ENCODE peak calls at places on chromosome 18, in eight cellular contexts. L is HepG2, P is HCT116, O is GM23338, S is GM12878, H is HL-60, X is K562, E is SK-N-SH. M is an unnamed sample.

GRCh38 chr18:744824-745597 is 32.6 kb upstream of the ENOSF1 start:
- DNase-seq in L (no peak), P (no peak), O (no peak), S (no peak), H (no peak), X (no peak), E (no peak), M (no peak)

GRCh38 chr18:28124239-28125029 is 52.5 kb downstream of the CDH2 start:
- DNase-seq in L (no peak), P (no peak), O (no peak), S (no peak), H (no peak), X (no peak), E (no peak), M (no peak)

GRCh38 chr18:30280861-30281470 is 761.6 kb downstream of the DSC3 start:
- DNase-seq in L (peak), P (peak), O (peak), S (no peak), H (peak), X (peak), E (peak), M (peak)

GRCh38 chr18:7878265-7879173 is 311.4 kb downstream of the PTPRM start:
- DNase-seq in L (peak), P (no peak), O (peak), S (no peak), H (no peak), X (no peak), E (no peak), M (no peak)

GRCh38 chr18:33720133-33720532 is 142.1 kb downstream of the ASXL3 start:
- DNase-seq in L (no peak), P (no peak), O (no peak), S (no peak), H (no peak), X (no peak), E (no peak), M (peak)

GRCh38 chr18:58820251-58820650 is 44.4 kb upstream of the ZNF532 start:
- DNase-seq in L (no peak), P (no peak), O (no peak), S (no peak), H (no peak), X (no peak), E (no peak), M (no peak)

GRCh38 chr18:75581336-75582121 is 154.0 kb upstream of the SMIM21 start:
- DNase-seq in L (no peak), P (no peak), O (peak), S (no peak), H (no peak), X (no peak), E (no peak), M (no peak)

GRCh38 chr18:38698108-38698507 is 1132.5 kb upstream of the CELF4 start:
- DNase-seq in L (no peak), P (no peak), O (peak), S (no peak), H (no peak), X (no peak), E (no peak), M (no peak)

GRCh38 chr18:3782901-3783300 is 332.9 kb downstream of the TGIF1 start:
- DNase-seq in L (no peak), P (no peak), O (no peak), S (no peak), H (no peak), X (no peak), E (no peak), M (no peak)

GRCh38 chr18:389658-390357 is 110.7 kb downstream of the COLEC12 start:
- DNase-seq in L (no peak), P (no peak), O (peak), S (peak), H (peak), X (no peak), E (no peak), M (no peak)

GRCh38 chr18:9740076-9740475 is 32.0 kb downstream of the RAB31 start:
- DNase-seq in L (no peak), P (no peak), O (no peak), S (no peak), H (no peak), X (no peak), E (no peak), M (no peak)

GRCh38 chr18:3217930-3218647 is 1.7 kb downstream of the MYOM1 start:
- DNase-seq in L (peak), P (no peak), O (peak), S (no peak), H (no peak), X (peak), E (no peak), M (no peak)

GRCh38 chr18:63994783-63995399 is 25.0 kb downstream of the SERPINB8 start:
- DNase-seq in L (peak), P (peak), O (peak), S (no peak), H (peak), X (peak), E (peak), M (no peak)

GRCh38 chr18:31040982-31041345 is 1.6 kb downstream of the DSC3 start:
- DNase-seq in L (no peak), P (no peak), O (peak), S (no peak), H (no peak), X (no peak), E (peak), M (no peak)

GRCh38 chr18:77140439-77141109 is 8.0 kb upstream of the MBP start:
- DNase-seq in L (no peak), P (no peak), O (no peak), S (no peak), H (no peak), X (no peak), E (no peak), M (no peak)

GRCh38 chr18:58618822-58619553 is 9.9 kb downstream of the ALPK2 start:
- DNase-seq in L (no peak), P (no peak), O (peak), S (no peak), H (no peak), X (no peak), E (no peak), M (no peak)

GRCh38 chr18:58135170-58135569 is 91.1 kb downstream of the NEDD4L start:
- DNase-seq in L (peak), P (no peak), O (no peak), S (peak), H (no peak), X (no peak), E (no peak), M (no peak)

GRCh38 chr18:44729631-44730101 is 49.0 kb downstream of the SETBP1 start:
- DNase-seq in L (no peak), P (no peak), O (no peak), S (no peak), H (no peak), X (no peak), E (no peak), M (no peak)

GRCh38 chr18:6396276-6396675 is 18.4 kb downstream of the L3MBTL4 start:
- DNase-seq in L (no peak), P (no peak), O (no peak), S (no peak), H (no peak), X (no peak), E (no peak), M (no peak)

GRCh38 chr18:2894131-2894840 is 47.5 kb downstream of the EMILIN2 start:
- DNase-seq in L (peak), P (no peak), O (no peak), S (no peak), H (no peak), X (peak), E (no peak), M (no peak)

GRCh38 chr18:46152808-46153617 is 48.8 kb downstream of the HAUS1 start:
- DNase-seq in L (no peak), P (no peak), O (peak), S (no peak), H (no peak), X (peak), E (peak), M (peak)

GRCh38 chr18:45755936-45756335 is 32.0 kb downstream of the SLC14A1 start:
- DNase-seq in L (no peak), P (no peak), O (no peak), S (no peak), H (no peak), X (no peak), E (no peak), M (no peak)

GRCh38 chr18:50866765-50867164 is 12.2 kb upstream of the ME2 start:
- DNase-seq in L (no peak), P (no peak), O (no peak), S (no peak), H (no peak), X (no peak), E (no peak), M (no peak)

GRCh38 chr18:65938592-65939372 is 188.0 kb downstream of the CDH7 start:
- DNase-seq in L (peak), P (peak), O (peak), S (peak), H (peak), X (no peak), E (peak), M (no peak)

DNA sequence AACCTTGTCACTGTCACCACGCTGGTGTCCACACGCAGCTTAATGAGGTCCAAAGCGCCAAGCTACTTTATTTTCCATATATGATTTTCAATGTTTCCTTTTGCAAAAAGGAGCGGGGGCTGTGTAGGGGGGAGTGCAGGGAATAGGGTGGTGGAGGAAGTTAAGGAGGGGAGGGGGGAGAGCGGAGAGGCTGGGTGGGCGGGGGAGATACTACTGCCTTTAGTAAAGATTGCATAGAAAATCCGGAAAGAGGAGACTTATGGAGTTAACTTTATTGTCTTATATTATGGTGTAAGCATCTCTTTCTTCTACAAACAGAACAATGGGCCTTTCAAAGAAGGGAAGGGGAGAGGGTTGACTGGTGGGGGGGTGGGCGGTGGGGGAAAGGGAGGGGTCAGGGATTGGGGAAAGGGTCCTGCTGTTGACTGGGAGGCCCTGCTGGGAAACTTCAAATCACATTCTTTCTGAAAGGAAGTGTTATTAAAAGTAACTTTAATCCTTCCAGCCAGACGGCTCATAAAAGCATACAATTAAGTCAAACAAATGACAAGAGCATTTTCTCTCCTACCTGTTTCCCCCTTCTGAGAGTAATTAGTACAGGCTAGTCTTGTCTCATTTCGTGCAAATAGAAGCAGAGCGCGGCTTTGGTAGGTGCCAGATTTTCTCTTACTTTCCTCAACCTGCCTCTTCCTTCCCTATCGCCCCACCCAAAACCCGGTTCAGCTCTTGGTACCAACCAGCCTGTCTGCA is 2112.8 kb upstream of the PIK3C3 start:
- DNase-seq in L (no peak), P (no peak), O (peak), S (no peak), H (no peak), X (no peak), E (peak), M (no peak)
- H3K4me3 ChIP-seq in L (peak), P (peak), O (peak), S (no peak), H (no peak), X (no peak), E (peak), M (peak)

GRCh38 chr18:79394438-79395307 is 1.1 kb upstream of the NFATC1 start:
- DNase-seq in L (no peak), P (no peak), O (no peak), S (no peak), H (no peak), X (no peak), E (no peak), M (no peak)

GRCh38 chr18:79397288-79397829 is 1.6 kb downstream of the NFATC1 start:
- DNase-seq in L (no peak), P (no peak), O (no peak), S (no peak), H (no peak), X (no peak), E (no peak), M (no peak)

GRCh38 chr18:79395308-79395640 is 456 bp upstream of the NFATC1 start:
- DNase-seq in L (no peak), P (no peak), O (no peak), S (no peak), H (no peak), X (no peak), E (no peak), M (no peak)

GRCh38 chr18:79396431-79397287 is 929 bp downstream of the NFATC1 start:
- DNase-seq in L (no peak), P (no peak), O (no peak), S (no peak), H (peak), X (no peak), E (no peak), M (no peak)

GRCh38 chr18:79395761-79396404 is at the start of gene NFATC1:
- DNase-seq in L (no peak), P (no peak), O (peak), S (no peak), H (peak), X (peak), E (no peak), M (no peak)
- TF ChIP-seq REST in L (no peak), P (no peak), O (no peak), S (no peak), H (no peak), X (no peak), E (no peak), M (no peak)

DNA sequence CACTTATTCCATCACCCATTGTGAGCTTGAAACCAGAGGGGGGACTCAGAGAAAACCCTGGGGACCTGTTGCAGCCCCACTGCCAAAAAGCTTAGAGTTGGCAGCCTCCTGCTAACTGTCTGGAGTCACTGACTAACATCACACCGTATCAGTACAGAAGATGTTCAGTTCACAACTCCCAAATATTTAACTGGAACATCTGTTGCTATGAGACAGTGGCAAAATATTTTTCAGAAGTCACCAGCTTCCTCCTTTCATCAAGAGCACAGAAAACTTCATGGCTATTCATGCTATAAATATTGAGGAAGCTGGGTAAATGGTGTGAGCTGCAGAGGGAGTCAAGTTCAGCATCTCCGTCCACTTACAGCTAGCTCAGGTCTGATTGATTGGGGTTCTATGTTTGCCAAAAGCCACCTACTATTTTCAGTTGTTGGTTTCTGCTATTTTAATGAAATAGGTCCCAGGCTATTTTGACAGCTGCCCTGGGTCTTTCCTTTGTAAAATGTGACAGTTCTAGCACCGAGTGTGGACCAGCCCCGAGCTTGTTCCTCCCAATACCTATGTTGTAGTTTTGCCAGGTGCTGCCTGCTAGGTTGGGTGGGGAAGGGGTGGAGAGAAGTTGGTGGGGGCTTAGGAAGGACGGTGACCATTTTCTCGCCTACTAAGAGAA is 9.8 kb downstream of the TUBB6 start:
- DNase-seq in L (no peak), P (no peak), O (no peak), S (no peak), H (peak), X (no peak), E (no peak), M (no peak)
- TF ChIP-seq POLR2AphosphoS5 in L (no peak), P (no peak), O (no peak), S (no peak), H (no peak), X (no peak), E (no peak), M (no peak)

GRCh38 chr18:70310560-70311320 is 21.9 kb downstream of the SOCS6 start:
- DNase-seq in L (no peak), P (no peak), O (no peak), S (no peak), H (no peak), X (no peak), E (no peak), M (no peak)
- H3K4me3 ChIP-seq in L (no peak), P (no peak), O (no peak), S (no peak), H (no peak), X (no peak), E (no peak), M (no peak)

DNA sequence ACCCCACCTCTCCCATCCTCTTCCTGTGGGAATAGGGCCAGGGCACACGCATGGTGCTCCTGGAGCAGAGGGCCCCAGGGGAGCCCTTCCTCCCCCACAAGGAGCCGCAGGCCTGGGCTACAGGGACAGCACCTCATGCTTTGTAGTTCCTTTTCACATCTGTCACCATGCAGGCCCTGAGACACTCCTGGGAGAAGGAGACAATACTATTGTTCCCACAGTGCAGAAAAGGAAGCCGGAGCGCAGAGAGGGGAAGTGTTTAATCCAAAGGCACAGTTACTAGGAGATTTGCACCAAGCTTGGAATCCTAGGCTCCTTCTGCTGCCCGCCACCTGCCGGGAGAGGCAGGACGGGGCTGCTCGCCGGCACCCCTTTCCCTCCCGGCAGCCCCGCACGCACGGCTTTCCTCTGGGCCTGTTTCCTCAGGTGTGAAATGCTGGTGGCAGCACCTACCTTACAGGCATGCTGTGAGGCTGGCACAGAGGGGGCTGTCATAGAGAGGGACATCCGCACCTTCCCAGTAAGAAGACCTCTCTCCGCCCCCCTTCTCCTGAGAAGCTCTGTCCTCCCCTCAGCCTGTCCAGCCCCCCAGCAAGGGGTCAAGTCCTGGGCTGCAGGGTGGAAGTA is 62.7 kb downstream of the SMAD7 start:
- DNase-seq in L (no peak), P (no peak), O (peak), S (no peak), H (no peak), X (no peak), E (no peak), M (no peak)
- TF ChIP-seq REST in L (no peak), P (no peak), O (no peak), S (no peak), H (no peak), X (no peak), E (no peak), M (no peak)

DNA sequence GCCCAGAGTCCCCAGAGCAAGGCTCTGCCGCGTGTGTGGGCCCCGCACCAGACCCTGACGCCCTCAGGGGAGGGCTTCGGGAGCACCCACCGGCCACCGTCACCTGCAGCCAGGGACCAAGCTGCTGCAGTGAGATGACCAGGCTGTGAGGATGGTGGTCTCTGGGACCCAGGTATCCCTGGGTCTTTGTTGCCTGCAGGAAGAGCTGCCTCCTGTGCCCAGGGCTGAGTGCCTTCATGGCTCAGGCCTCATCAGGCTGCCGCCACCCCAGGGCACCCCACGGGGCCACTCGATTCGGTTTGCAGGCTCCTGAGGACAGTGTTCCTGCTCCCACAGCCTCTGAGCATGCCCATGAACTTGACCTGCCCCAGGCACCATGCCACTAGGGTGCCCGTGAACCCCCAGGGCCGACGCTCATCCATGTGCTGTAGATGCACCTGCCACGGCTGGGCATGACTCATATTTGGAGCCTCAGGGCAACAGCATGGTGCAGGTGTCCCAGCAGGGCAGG is 109.8 kb downstream of the FAM210A start:
- DNase-seq in L (no peak), P (no peak), O (no peak), S (no peak), H (no peak), X (no peak), E (no peak), M (no peak)
- TF ChIP-seq POLR2AphosphoS5 in L (no peak), P (no peak), O (no peak), S (no peak), H (no peak), X (no peak), E (no peak), M (no peak)

DNA sequence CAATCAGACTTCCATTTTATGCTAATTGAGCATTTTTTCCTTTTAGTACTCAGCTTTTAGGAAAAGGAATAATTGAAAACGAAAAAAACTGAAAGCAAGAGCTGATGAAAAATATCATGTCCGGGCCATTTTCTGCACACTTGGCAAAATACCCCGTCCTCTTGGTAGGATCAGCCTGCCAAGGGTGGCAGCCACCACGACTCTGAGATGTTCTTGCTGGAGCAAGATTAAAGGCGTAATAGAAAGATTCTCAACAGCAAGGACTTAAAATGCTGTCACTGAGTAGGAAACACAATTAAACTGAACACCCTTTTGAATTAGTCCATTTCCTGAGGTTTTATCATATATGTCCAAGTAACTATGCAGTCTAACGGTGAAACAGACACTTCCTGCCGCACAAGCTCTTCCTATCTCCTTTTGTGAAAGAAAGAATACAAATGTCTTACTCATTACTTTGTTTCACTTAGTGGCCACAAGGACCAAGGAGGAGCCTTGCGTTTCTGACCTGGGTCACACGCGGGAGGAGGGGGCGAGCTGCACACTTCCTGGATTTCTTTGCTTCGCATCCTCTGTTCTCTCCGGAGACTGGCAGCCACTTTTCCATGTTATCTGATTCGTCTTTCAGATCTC is 222.7 kb downstream of the PIEZO2 start:
- DNase-seq in L (no peak), P (no peak), O (peak), S (peak), H (no peak), X (no peak), E (no peak), M (no peak)
- H3K4me3 ChIP-seq in L (no peak), P (no peak), O (no peak), S (peak), H (no peak), X (no peak), E (no peak), M (no peak)

DNA sequence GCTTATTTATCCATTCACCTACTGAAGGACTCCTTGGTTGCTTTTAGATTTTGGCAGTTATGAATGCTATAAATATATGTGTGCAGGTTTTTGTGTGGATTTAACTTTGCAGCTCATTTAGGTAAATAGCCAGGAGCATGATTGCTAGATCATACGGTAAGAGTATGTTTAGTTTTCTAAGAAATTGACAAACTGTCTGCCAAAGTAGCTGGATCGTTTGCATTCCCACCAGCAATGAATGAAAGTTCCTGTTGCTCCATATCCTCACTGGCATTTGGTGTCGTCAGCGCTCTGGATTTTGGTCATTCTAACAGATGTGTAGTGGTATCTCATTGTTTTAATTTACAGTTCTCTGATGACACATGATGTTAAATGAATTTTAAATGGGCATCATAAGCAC is 8.7 kb upstream of the DIPK1C start:
- DNase-seq in L (no peak), P (no peak), O (no peak), S (no peak), H (no peak), X (no peak), E (no peak), M (no peak)
- TF ChIP-seq REST in L (no peak), P (no peak), O (no peak), S (no peak), H (no peak), X (no peak), E (no peak), M (no peak)

M was measured in Panc1.